ENCODE peak calls at places on chromosomes 3 and 15, in four cellular contexts. M, O, B and E are unnamed samples.

GRCh38 chr3:124950026-124950425 is 15.5 kb upstream of the MUC13 start:
- DNase-seq in M (no peak), O (no peak), B (no peak), E (no peak)

GRCh38 chr3:191008074-191008473 is 145.6 kb upstream of the GMNC start:
- DNase-seq in M (no peak), O (no peak), B (no peak), E (no peak)

GRCh38 chr15:27832263-27832647 is 266.9 kb downstream of the OCA2 start:
- DNase-seq in M (no peak), O (no peak), B (no peak), E (no peak)

GRCh38 chr15:45794768-45795486 is 160.1 kb downstream of the SQOR start:
- DNase-seq in M (no peak), O (no peak), B (no peak), E (no peak)

GRCh38 chr15:31470756-31471155 is 144.1 kb downstream of the KLF13 start:
- DNase-seq in M (no peak), O (no peak), B (no peak), E (no peak)

GRCh38 chr15:38612159-38612863 is 47.7 kb upstream of the RASGRP1 start:
- DNase-seq in M (no peak), O (no peak), B (no peak), E (no peak)

GRCh38 chr15:95249524-95249923 is 1018.2 kb downstream of the MCTP2 start:
- DNase-seq in M (no peak), O (no peak), B (no peak), E (no peak)

GRCh38 chr3:189049458-189050231 is 122.1 kb upstream of the TPRG1 start:
- DNase-seq in M (no peak), O (no peak), B (no peak), E (no peak)

GRCh38 chr3:143168518-143169192 is 49.1 kb downstream of the CHST2 start:
- DNase-seq in M (no peak), O (no peak), B (no peak), E (no peak)

GRCh38 chr3:12954180-12954579 is 112.8 kb upstream of the RPL32 start:
- DNase-seq in M (no peak), O (no peak), B (no peak), E (no peak)

GRCh38 chr3:102360211-102360610 is 74.6 kb upstream of the ZPLD1 start:
- DNase-seq in M (no peak), O (no peak), B (no peak), E (no peak)

GRCh38 chr15:67165653-67166260 is 88.7 kb downstream of the AAGAB start:
- DNase-seq in M (no peak), O (no peak), B (no peak), E (no peak)

GRCh38 chr15:38475361-38475760 is 21.4 kb downstream of the FAM98B start:
- DNase-seq in M (no peak), O (no peak), B (no peak), E (no peak)

GRCh38 chr3:155407971-155408370 is 114.5 kb upstream of the STRIT1 start:
- DNase-seq in M (no peak), O (no peak), B (no peak), E (no peak)

GRCh38 chr15:83204697-83205096 is 2.9 kb downstream of the HDGFL3 start:
- DNase-seq in M (no peak), O (no peak), B (no peak), E (no peak)

GRCh38 chr15:83064859-83065258 is 2.2 kb downstream of the BTBD1 start:
- DNase-seq in M (no peak), O (no peak), B (no peak), E (no peak)

GRCh38 chr15:101051291-101052030 is 132.3 kb downstream of the LRRK1 start:
- DNase-seq in M (no peak), O (peak; percentile 55), B (no peak), E (no peak)

GRCh38 chr3:184343200-184343876 is 5.9 kb downstream of the FAM131A start:
- DNase-seq in M (no peak), O (no peak), B (no peak), E (no peak)

GRCh38 chr3:62755285-62755684 is 119.9 kb downstream of the CADPS start:
- DNase-seq in M (no peak), O (no peak), B (no peak), E (peak; percentile 42)

GRCh38 chr15:55917881-55918296 is 75.5 kb downstream of the NEDD4 start:
- DNase-seq in M (no peak), O (no peak), B (peak; percentile 25), E (peak; percentile 69)

GRCh38 chr3:139827833-139828232 is 107.2 kb upstream of the CLSTN2 start:
- DNase-seq in M (no peak), O (no peak), B (no peak), E (no peak)

GRCh38 chr3:184177767-184178306 is 3.2 kb downstream of the AP2M1 start:
- DNase-seq in M (no peak), O (no peak), B (no peak), E (no peak)

GRCh38 chr15:38714309-38715072 is 149.9 kb upstream of the RASGRP1 start:
- DNase-seq in M (no peak), O (no peak), B (no peak), E (peak; percentile 69)

GRCh38 chr15:88178631-88179030 is 77.9 kb downstream of the NTRK3 start:
- DNase-seq in M (no peak), O (no peak), B (no peak), E (no peak)

GRCh38 chr3:63861306-63861705 is 2.3 kb downstream of the THOC7 start:
- DNase-seq in M (no peak), O (no peak), B (no peak), E (no peak)

GRCh38 chr3:186432189-186432588 is 70.2 kb upstream of the DGKG start:
- DNase-seq in M (no peak), O (no peak), B (no peak), E (peak; percentile 50)

GRCh38 chr15:99326235-99326634 is 75.0 kb downstream of the LRRC28 start:
- DNase-seq in M (peak; percentile 29), O (no peak), B (no peak), E (no peak)

GRCh38 chr15:84891339-84891738 is 6.9 kb downstream of the SLC28A1 start:
- DNase-seq in M (no peak), O (no peak), B (no peak), E (no peak)

DNA sequence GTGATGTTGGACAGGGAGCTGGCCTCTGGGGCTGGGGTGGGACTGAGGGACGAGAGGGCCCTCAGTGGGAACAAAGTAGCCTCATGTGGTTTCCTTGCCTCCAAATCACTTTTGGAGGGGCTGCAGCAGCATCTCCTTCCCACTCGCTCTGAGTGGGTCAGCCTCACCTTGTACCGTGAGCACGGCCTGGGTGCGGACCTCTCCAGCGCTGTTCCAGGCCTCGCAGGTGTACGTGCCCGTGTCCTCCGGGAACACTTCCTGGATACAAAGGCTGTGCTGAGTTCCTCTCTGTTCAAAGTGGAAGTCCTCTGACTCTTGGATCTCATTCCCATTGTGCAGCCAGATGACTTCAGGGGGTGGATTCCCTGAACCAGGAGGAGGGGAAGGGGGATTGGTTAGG is 123.7 kb upstream of the HACD2 start:
- DNase-seq in M (no peak), O (peak; percentile 26), B (peak; percentile 9), E (no peak)
- H3K27me3 ChIP-seq in M (no peaks in the 10 kb centered on the region), O (no peaks in the 10 kb centered on the region), B (no peaks in the 10 kb centered on the region), E (no peaks in the 10 kb centered on the region)

GRCh38 chr3:87225659-87226058 is 1.4 kb upstream of the CHMP2B start:
- DNase-seq in M (no peak), O (no peak), B (no peak), E (no peak)
- H3K27ac ChIP-seq in M (no peak overlapping the region), O (no peak overlapping the region), B (no peak overlapping the region), E (no peak overlapping the region)

DNA sequence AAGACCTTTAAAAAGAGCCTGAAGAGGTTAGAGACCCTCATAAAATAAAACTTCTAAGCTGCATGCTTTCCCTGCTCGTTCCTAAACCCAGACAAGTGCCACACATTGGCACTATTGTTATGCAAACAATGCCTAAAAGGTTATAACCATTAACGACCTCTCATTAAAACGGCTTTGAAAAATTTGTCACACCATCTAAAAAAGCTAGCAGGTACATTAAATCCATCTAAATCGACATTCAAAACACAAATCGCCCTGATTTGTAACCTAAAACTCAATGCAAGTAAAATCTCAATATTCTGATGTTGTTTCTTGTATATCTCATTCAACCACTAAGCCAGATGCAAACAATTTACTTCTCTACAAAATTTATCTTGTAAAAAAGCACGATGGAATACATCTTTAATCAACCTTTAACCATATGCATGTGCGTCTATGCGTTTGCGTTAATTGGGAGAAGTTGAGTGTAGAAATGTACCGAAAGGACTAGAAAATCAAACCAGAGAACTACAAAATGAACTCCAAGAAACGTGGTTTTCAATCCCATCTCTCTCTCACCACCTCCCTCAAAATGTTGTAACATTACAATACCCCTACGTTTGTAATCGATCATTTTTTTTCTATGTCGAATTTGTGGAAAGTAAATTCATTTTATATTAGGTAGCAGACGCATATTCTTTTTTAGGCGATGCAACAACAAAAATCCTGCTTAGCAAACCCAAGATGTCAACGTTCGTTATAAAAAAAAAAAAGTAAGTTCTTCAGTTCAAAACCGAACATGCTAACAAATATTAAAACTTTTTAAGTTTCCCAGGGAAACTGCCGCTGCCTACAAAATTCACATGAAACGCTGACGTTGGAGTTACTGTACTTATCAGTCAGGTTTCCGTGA is 1.1 kb downstream of the ALDH1A2 start:
- DNase-seq in M (no peak), O (no peak), B (no peak), E (no peak)
- H3K27me3 ChIP-seq in M (no peaks in the 10 kb centered on the region), O (peaks cover 87% of the 10 kb centered on the region), B (peaks cover 49% of the 10 kb centered on the region), E (peaks cover 38% of the 10 kb centered on the region)

DNA sequence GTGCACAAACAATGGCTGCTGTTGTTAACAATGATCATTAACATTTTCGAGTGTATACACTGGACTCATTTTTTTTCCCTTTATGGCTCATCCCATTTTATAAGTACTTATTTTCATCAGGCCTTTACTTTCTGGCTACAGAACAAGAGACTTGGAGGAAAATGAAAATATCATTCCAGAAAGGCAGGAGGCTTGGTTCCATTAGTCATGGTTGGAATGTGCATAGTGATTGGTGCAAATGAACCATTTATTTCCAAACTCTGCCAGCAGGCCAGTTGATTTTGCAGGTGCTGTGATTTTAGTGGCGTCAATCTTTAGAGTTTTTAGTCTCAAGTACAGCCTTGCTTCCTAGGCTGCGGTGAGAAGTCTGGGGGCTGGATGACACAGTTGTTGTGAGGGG is 151.8 kb downstream of the ITPR1 start:
- DNase-seq in M (no peak), O (no peak), B (no peak), E (no peak)
- H3K27ac ChIP-seq in M (no peak overlapping the region), O (no peak overlapping the region), B (no peak overlapping the region), E (no peak overlapping the region)

GRCh38 chr15:69697913-69698312 is 245.3 kb downstream of the RPLP1 start:
- DNase-seq in M (no peak), O (no peak), B (peak; percentile 47), E (no peak)
- H3K27me3 ChIP-seq in M (no peaks in the 10 kb centered on the region), O (no peaks in the 10 kb centered on the region), B (no peaks in the 10 kb centered on the region), E (peaks cover 15% of the 10 kb centered on the region)

DNA sequence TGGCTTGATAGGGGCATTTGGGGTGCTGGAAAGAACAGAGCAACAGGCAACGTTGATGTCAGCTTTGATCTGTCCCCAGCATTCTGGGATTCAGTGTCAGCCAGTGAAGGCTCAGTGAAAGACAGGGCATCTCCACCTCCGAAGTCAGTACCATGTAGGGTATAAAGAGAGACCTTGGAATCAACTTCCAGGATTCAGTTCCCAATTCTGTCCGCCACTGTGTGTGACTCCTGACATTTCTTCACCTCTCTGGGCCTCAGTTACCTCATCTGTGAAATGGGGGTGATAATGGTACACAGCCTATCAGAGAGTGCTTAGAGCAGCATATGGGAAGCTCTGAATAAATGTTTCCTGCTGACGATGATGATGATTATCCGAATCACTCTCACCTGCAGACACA is 55.6 kb upstream of the FLNB start:
- DNase-seq in M (no peak), O (peak; percentile 6), B (no peak), E (no peak)
- H3K27ac ChIP-seq in M (peak overlapping the region; percentile 73), O (no peak overlapping the region), B (peak overlapping the region; percentile 88), E (no peak overlapping the region)

GRCh38 chr15:98296653-98297052 is 336.1 kb downstream of the ARRDC4 start:
- DNase-seq in M (no peak), O (no peak), B (no peak), E (no peak)
- H3K27me3 ChIP-seq in M (no peaks in the 10 kb centered on the region), O (peaks cover 22% of the 10 kb centered on the region), B (peaks cover 44% of the 10 kb centered on the region), E (peaks cover 20% of the 10 kb centered on the region)

GRCh38 chr15:69099976-69100375 is 60.5 kb upstream of the GLCE start:
- DNase-seq in M (no peak), O (no peak), B (no peak), E (no peak)
- H3K27ac ChIP-seq in M (no peak overlapping the region), O (no peak overlapping the region), B (no peak overlapping the region), E (no peak overlapping the region)